ENCODE peak calls at places on chromosomes 11 and 22, in nine cellular contexts. F is A549, A is prostate gland, H is body of pancreas, U is transverse colon, M is Peyer's patch, O is spleen, L is uterus, V is heart left ventricle. S is an unnamed sample.

GRCh38 chr22:38543822-38544221 is 26.2 kb downstream of the DMC1 start:
- DNase-seq in V (no peak), A (no peak), O (no peak), U (no peak), M (no peak), H (no peak), L (no peak), F (no peak), S (no peak)

GRCh38 chr11:118247041-118247440 is 5.1 kb downstream of the MPZL3 start:
- DNase-seq in F (no peak), H (no peak), A (no peak), L (no peak), U (no peak), M (no peak), V (no peak), O (no peak), S (no peak)

GRCh38 chr11:59755701-59756495 is 722 bp downstream of the STX3 start:
- DNase-seq in M (peak), A (peak), L (peak), H (peak), F (peak), O (peak), U (peak), V (peak), S (peak)

GRCh38 chr11:2528301-2529050 is 83.7 kb downstream of the KCNQ1 start:
- DNase-seq in U (peak), H (no peak), O (peak), F (no peak), A (no peak), V (peak), L (peak), M (no peak), S (peak)

GRCh38 chr11:119518746-119519382 is 95.9 kb upstream of the THY1 start:
- DNase-seq in F (no peak), M (no peak), O (no peak), U (no peak), H (no peak), L (no peak), V (no peak), A (no peak), S (no peak)

GRCh38 chr11:73361953-73362776 is 14.0 kb upstream of the RELT start:
- DNase-seq in L (no peak), F (no peak), H (no peak), U (no peak), M (no peak), A (no peak), V (no peak), O (no peak), S (no peak)

GRCh38 chr11:111438846-111439520 is 59.9 kb upstream of the POU2AF1 start:
- DNase-seq in V (no peak), A (no peak), H (no peak), M (peak), O (no peak), L (no peak), U (peak), F (no peak), S (no peak)

GRCh38 chr11:119796363-119797060 is 67.5 kb upstream of the NECTIN1 start:
- DNase-seq in M (no peak), O (peak), U (no peak), L (no peak), F (no peak), A (no peak), H (no peak), V (no peak), S (no peak)

GRCh38 chr11:23370580-23371275 is 510.5 kb upstream of the CCDC179 start:
- DNase-seq in M (no peak), L (no peak), H (no peak), A (no peak), U (no peak), O (no peak), F (no peak), V (no peak), S (no peak)

GRCh38 chr22:50445071-50445879 is 29.6 kb downstream of the SBF1 start:
- DNase-seq in M (peak), L (no peak), H (no peak), F (no peak), U (no peak), A (no peak), V (peak), O (no peak), S (no peak)

GRCh38 chr11:123404626-123405025 is 25.4 kb upstream of the GRAMD1B start:
- DNase-seq in H (no peak), V (peak), O (no peak), L (no peak), A (no peak), M (no peak), U (no peak), F (no peak), S (no peak)

GRCh38 chr11:47552086-47552580 is 799 bp downstream of the CELF1 start:
- DNase-seq in U (no peak), V (no peak), H (no peak), A (no peak), O (no peak), L (peak), F (peak), M (peak), S (no peak)

GRCh38 chr22:48686694-48687302 is 1140.9 kb downstream of the BRD1 start:
- DNase-seq in V (no peak), F (no peak), A (no peak), L (no peak), U (no peak), O (no peak), M (no peak), H (no peak), S (no peak)

GRCh38 chr11:13777341-13777985 is 109.0 kb downstream of the FAR1 start:
- DNase-seq in U (no peak), L (no peak), O (no peak), F (no peak), M (no peak), H (no peak), A (no peak), V (no peak), S (no peak)

GRCh38 chr11:60992842-60993409 is 21.4 kb downstream of the CD6 start:
- DNase-seq in M (no peak), A (no peak), V (no peak), F (no peak), H (no peak), U (no peak), L (no peak), O (no peak), S (no peak)

GRCh38 chr22:32465661-32466060 is 1.4 kb upstream of the BPIFC start:
- DNase-seq in U (no peak), A (no peak), O (no peak), V (no peak), F (no peak), L (no peak), H (no peak), M (no peak), S (no peak)

GRCh38 chr11:43381802-43382201 is 23.1 kb downstream of the TTC17 start:
- DNase-seq in V (no peak), H (no peak), A (no peak), U (no peak), L (no peak), O (no peak), F (no peak), M (no peak), S (no peak)

GRCh38 chr11:83819936-83820549 is 533.9 kb upstream of the CCDC90B start:
- DNase-seq in O (no peak), L (peak), M (no peak), F (peak), A (peak), V (no peak), H (peak), U (no peak), S (no peak)

GRCh38 chr11:42974510-42974909 is 337.3 kb upstream of the API5 start:
- DNase-seq in U (no peak), O (no peak), F (peak), M (no peak), V (no peak), H (no peak), A (no peak), L (no peak), S (no peak)

GRCh38 chr11:69293819-69294505 is at the start of gene MYEOV:
- DNase-seq in H (no peak), M (peak), L (no peak), U (peak), F (peak), V (no peak), A (no peak), O (peak), S (no peak)

GRCh38 chr11:11069741-11070550 is 212.1 kb upstream of the ZBED5 start:
- DNase-seq in U (no peak), V (no peak), F (no peak), A (no peak), L (no peak), H (no peak), M (no peak), O (no peak), S (no peak)

GRCh38 chr22:22425783-22426624 is 82.5 kb downstream of the ZNF280B start:
- DNase-seq in A (no peak), V (no peak), U (no peak), L (no peak), F (no peak), M (no peak), H (no peak), O (no peak), S (no peak)

GRCh38 chr22:26409705-26410376 is 19.2 kb upstream of the ASPHD2 start:
- DNase-seq in L (no peak), U (no peak), M (no peak), H (no peak), A (no peak), O (no peak), V (no peak), F (no peak), S (no peak)

GRCh38 chr11:6587360-6587953 is 16.0 kb downstream of the RRP8 start:
- DNase-seq in H (peak), V (peak), F (no peak), O (no peak), M (no peak), L (peak), U (no peak), A (peak), S (no peak)

GRCh38 chr11:35464308-35464707 is 45.0 kb upstream of the SLC1A2 start:
- DNase-seq in H (no peak), A (no peak), O (no peak), F (no peak), V (no peak), M (no peak), L (no peak), U (no peak), S (no peak)

GRCh38 chr11:18723991-18724390 is 2.0 kb downstream of the IGSF22 start:
- DNase-seq in M (no peak), A (no peak), H (peak), F (no peak), U (no peak), V (no peak), O (no peak), L (no peak), S (no peak)

GRCh38 chr11:36254739-36255138 is 34.5 kb downstream of the COMMD9 start:
- DNase-seq in O (no peak), L (no peak), A (no peak), H (no peak), V (no peak), U (no peak), F (peak), M (no peak), S (no peak)

DNA sequence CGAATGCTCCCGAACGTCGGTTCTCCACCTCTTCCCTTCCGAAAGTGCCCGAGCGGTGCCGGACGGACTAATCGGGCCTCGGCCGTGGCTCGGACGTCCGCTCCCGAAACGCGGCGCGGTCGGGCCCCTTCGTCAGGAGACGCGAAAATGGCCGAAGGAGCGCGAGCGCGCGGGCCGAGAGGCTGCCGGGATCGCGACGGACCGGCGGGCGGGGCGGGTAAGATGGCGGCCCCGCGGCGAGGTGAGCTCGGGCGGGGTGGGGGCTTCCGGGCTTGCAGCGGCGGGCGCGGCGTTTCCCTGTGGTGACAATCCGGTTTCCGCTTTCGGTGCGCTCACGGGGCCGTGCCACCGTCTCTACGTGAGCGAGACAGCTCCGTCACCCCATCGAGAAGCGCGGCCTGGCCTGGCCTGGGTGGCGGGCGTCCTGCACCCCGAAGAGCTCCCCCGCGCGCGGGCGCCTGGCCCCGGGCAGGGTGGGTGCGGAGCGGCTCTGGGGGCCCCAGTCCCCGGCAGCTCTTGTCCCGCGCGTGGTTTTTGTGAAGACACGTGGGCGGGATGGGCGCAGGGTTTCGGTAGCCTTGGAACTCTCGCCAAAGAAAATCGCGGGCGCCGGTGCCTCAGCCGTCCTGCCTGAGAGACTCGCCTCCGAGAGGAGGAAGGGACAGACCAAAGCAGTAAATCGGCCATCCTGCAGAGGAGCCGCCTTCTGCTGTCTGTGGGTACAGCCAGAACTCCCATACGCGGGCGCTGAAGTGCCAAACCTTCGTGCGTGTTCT is at the start of gene TMEM80:
- DNase-seq in H (peak), A (peak), L (peak), F (peak), U (peak), V (peak), M (peak), O (peak), S (peak)
- TF ChIP-seq POLR2A in H (peak), A (peak), L (peak), F (peak), U (peak), V (peak), M (peak), O (no peak), S (no peak)

DNA sequence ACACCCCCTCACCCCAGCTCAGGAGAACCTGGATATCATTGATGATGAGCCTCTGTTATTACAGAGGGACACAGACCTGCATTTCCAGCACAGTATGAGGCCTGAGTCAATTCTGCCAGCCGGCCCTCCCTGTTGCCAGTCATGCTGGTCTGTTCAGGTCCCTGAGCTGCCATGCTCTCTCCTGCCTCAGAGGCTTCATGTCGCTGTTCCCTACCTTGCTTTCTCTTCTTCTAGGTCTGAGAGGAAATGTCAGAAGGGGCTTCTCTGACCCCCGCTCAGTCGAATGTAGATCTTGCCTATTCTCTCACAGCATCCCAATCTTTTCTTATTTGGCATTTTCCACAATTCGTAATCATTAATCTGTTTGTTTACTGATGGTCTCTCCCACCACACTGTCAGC is 21.8 kb upstream of the ABCC8 start:
- DNase-seq in U (no peak), V (no peak), M (no peak), A (no peak), F (no peak), H (no peak), L (no peak), O (peak), S (no peak)
- TF ChIP-seq CTCF in U (no peak), V (no peak), M (no peak), A (no peak), F (no peak), H (no peak), L (no peak), O (no peak), S (no peak)

GRCh38 chr22:45933503-45934167 is 43.3 kb downstream of the WNT7B start:
- DNase-seq in L (no peak), U (no peak), A (no peak), M (no peak), H (no peak), V (no peak), O (no peak), F (no peak), S (no peak)

GRCh38 chr22:45935573-45935972 is 41.4 kb downstream of the WNT7B start:
- DNase-seq in V (no peak), O (no peak), A (no peak), L (no peak), F (no peak), U (no peak), H (no peak), M (no peak), S (no peak)

GRCh38 chr22:45932066-45932465 is 44.9 kb downstream of the WNT7B start:
- DNase-seq in H (no peak), O (no peak), F (no peak), A (no peak), M (no peak), U (no peak), L (no peak), V (no peak), S (no peak)

GRCh38 chr22:45934168-45934564 is 42.8 kb downstream of the WNT7B start:
- DNase-seq in V (no peak), F (no peak), L (no peak), O (no peak), M (no peak), U (no peak), H (no peak), A (no peak), S (no peak)

DNA sequence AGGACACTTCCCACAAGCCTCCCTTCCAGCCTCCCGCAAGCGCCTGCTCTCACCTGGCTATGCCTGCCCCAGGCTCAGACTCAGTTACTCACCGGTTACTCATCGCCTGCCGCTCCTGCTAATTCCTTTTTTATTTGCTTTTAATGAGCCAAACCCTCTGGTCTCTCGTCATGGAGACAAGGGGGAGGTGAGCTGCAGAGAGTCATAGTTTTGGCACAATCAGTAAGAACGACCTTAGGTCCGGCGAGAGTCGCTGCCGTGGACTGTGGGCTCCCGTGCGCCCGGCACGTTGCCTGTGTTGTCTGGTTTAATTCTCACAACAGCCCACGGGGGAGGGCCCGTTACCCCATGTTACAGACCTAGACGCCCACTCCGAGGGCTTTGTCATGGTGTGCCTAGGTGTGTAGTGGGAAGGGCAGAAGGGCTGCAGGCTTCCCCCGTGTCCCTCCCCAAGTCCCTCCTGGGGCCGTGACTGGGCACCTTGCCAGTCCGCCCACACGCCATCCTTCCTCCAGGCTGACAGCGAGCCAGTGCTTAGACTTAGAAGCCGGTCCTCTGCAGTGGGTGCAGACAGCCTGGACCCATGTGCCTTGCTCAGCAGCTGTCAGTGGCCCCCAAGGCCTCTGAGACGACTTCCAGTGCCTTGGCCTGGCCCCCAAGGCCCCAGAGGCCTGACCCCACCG is 42.2 kb downstream of the WNT7B start:
- DNase-seq in F (peak), O (no peak), A (no peak), M (no peak), L (no peak), H (peak), U (no peak), V (no peak), S (no peak)
- H3K4me3 ChIP-seq in F (peak), O (no peak), A (no peak), M (no peak), L (no peak), H (no peak), U (no peak), V (no peak), S (no peak)

GRCh38 chr22:42511401-42511891 is 8.2 kb downstream of the RRP7A start:
- DNase-seq in A (no peak), V (no peak), M (no peak), L (no peak), F (no peak), O (no peak), U (peak), H (no peak), S (no peak)

GRCh38 chr22:42509548-42509947 is 10.0 kb downstream of the RRP7A start:
- DNase-seq in V (no peak), F (no peak), A (no peak), M (no peak), O (no peak), U (no peak), H (no peak), L (no peak), S (no peak)
- TF ChIP-seq POLR2A in V (no peak), F (no peak), A (no peak), M (no peak), O (no peak), U (no peak), H (no peak), L (no peak), S (no peak)

GRCh38 chr11:30321321-30321720 is 1.6 kb upstream of the ARL14EP start:
- DNase-seq in O (no peak), A (no peak), M (no peak), U (no peak), V (no peak), H (no peak), L (no peak), F (no peak), S (no peak)

GRCh38 chr11:30322162-30322561 is 742 bp upstream of the ARL14EP start:
- DNase-seq in H (no peak), U (no peak), A (no peak), V (no peak), O (no peak), L (no peak), F (no peak), M (no peak), S (no peak)

GRCh38 chr11:30326114-30326783 is 3.3 kb downstream of the ARL14EP start:
- DNase-seq in L (no peak), A (no peak), O (no peak), M (no peak), H (no peak), F (no peak), U (no peak), V (no peak), S (no peak)

GRCh38 chr11:30326911-30327310 is 4.0 kb downstream of the ARL14EP start:
- DNase-seq in H (no peak), V (no peak), L (no peak), M (no peak), U (no peak), A (no peak), F (no peak), O (no peak), S (no peak)

GRCh38 chr11:30322826-30323710 is at the start of gene ARL14EP:
- DNase-seq in F (peak), U (peak), O (peak), L (peak), H (peak), M (peak), A (peak), V (peak), S (peak)
- TF ChIP-seq CTCF in F (no peak), U (no peak), O (peak), L (no peak), H (no peak), M (no peak), A (no peak), V (no peak), S (no peak)

GRCh38 chr11:82732348-82732733 is 1.3 kb downstream of the FAM181B start:
- DNase-seq in L (no peak), O (no peak), U (no peak), F (no peak), A (no peak), M (no peak), V (no peak), H (no peak), S (no peak)
- H3K4me3 ChIP-seq in L (peak), O (peak), U (peak), F (peak), A (peak), M (peak), V (peak), H (peak), S (no peak)

GRCh38 chr11:72038491-72038890 is 39.8 kb downstream of the IL18BP start:
- DNase-seq in V (peak), O (no peak), M (no peak), F (no peak), L (peak), U (peak), H (peak), A (peak), S (peak)

GRCh38 chr11:72040497-72041363 is 39.6 kb downstream of the NUMA1 start:
- DNase-seq in A (peak), O (peak), H (peak), M (peak), V (peak), U (peak), L (peak), F (peak), S (peak)

GRCh38 chr11:72039108-72039850 is 40.6 kb downstream of the IL18BP start:
- DNase-seq in O (no peak), F (no peak), L (peak), H (peak), M (no peak), A (peak), U (peak), V (no peak), S (no peak)

GRCh38 chr11:72042059-72042425 is 38.3 kb downstream of the NUMA1 start:
- DNase-seq in H (no peak), O (no peak), A (no peak), V (no peak), F (no peak), U (no peak), L (no peak), M (no peak), S (no peak)

GRCh38 chr11:72041364-72042058 is 38.8 kb downstream of the NUMA1 start:
- DNase-seq in A (peak), U (peak), H (peak), F (peak), M (peak), O (peak), L (peak), V (peak), S (peak)
- TF ChIP-seq POLR2A in A (peak), U (peak), H (peak), F (peak), M (peak), O (no peak), L (peak), V (no peak), S (no peak)

GRCh38 chr11:65851083-65851579 is 6.8 kb downstream of the CFL1 start:
- DNase-seq in V (no peak), L (no peak), U (no peak), O (no peak), M (no peak), F (peak), H (no peak), A (no peak), S (no peak)
- TF ChIP-seq CTCF in V (no peak), L (no peak), U (peak), O (peak), M (no peak), F (peak), H (peak), A (no peak), S (no peak)

GRCh38 chr22:40462195-40462988 is 92.0 kb downstream of the SGSM3 start:
- DNase-seq in L (no peak), M (peak), V (no peak), H (no peak), F (no peak), A (no peak), O (no peak), U (no peak), S (no peak)
- H3K4me3 ChIP-seq in L (no peak), M (peak), V (no peak), H (no peak), F (no peak), A (no peak), O (peak), U (no peak), S (no peak)